ENCODE peak calls at places on chromosome 21, in six cellular contexts. B is HCT116, Z is mesenchymal stem cell, M is hepatocyte, U is PC-9, K is IMR-90. F is an unnamed sample.
A peak's percentile ranks its signal among the peaks of the same experiment; 100 is the strongest.

GRCh38 chr21:18369115-18369514 is 34.5 kb downstream of the TMPRSS15 start:
- DNase-seq in B (no peak), Z (peak; percentile 46), M (peak; percentile 34), U (no peak), K (no peak), F (peak; percentile 54)

GRCh38 chr21:16309250-16309971 is 579.6 kb downstream of the USP25 start:
- DNase-seq in U (no peak), M (no peak), B (no peak), K (no peak), Z (no peak), F (no peak)

GRCh38 chr21:34861302-34861701 is 187.8 kb downstream of the RUNX1 start:
- DNase-seq in U (no peak), Z (no peak), K (no peak), M (no peak), B (no peak), F (no peak)

GRCh38 chr21:17795084-17796036 is 23.8 kb downstream of the C21orf91 start:
- DNase-seq in B (no peak), Z (no peak), M (no peak), K (no peak), U (no peak), F (no peak)

GRCh38 chr21:37270576-37271365 is 3.6 kb upstream of the VPS26C start:
- DNase-seq in M (no peak), B (no peak), Z (no peak), U (no peak), K (no peak), F (no peak)

GRCh38 chr21:38334866-38335265 is 78.1 kb downstream of the KCNJ15 start:
- DNase-seq in Z (no peak), K (no peak), M (no peak), U (no peak), B (no peak), F (no peak)

GRCh38 chr21:38311765-38312164 is 55.0 kb downstream of the KCNJ15 start:
- DNase-seq in B (no peak), U (no peak), M (no peak), K (no peak), Z (no peak), F (no peak)

GRCh38 chr21:37136261-37136660 is 63.2 kb downstream of the TTC3 start:
- DNase-seq in K (no peak), B (no peak), Z (no peak), M (no peak), U (no peak), F (no peak)

GRCh38 chr21:14480601-14481000 is 65.5 kb downstream of the SAMSN1 start:
- DNase-seq in Z (no peak), M (no peak), U (no peak), K (no peak), B (no peak), F (no peak)

GRCh38 chr21:34933609-34934345 is 115.3 kb downstream of the RUNX1 start:
- DNase-seq in U (no peak), Z (no peak), B (no peak), K (no peak), M (no peak), F (no peak)

GRCh38 chr21:27132270-27132669 is 165.4 kb upstream of the ADAMTS5 start:
- DNase-seq in M (no peak), Z (peak; percentile 29), B (no peak), K (peak; percentile 67), U (no peak), F (no peak)

GRCh38 chr21:39750670-39751069 is 5.7 kb downstream of the IGSF5 start:
- DNase-seq in B (no peak), M (no peak), Z (no peak), U (no peak), K (no peak), F (no peak)

GRCh38 chr21:16420086-16420724 is 690.4 kb downstream of the USP25 start:
- DNase-seq in Z (peak; percentile 2), U (peak; percentile 31), M (peak; percentile 49), K (peak; percentile 18), B (no peak), F (no peak)

GRCh38 chr21:39602793-39603192 is 9.9 kb upstream of the B3GALT5 start:
- DNase-seq in Z (no peak), M (no peak), B (no peak), K (no peak), U (no peak), F (no peak)

GRCh38 chr21:38996355-38996754 is 186.9 kb downstream of the PSMG1 start:
- DNase-seq in M (no peak), B (no peak), K (no peak), U (no peak), Z (no peak), F (no peak)

GRCh38 chr21:37792046-37792445 is 124.2 kb downstream of the KCNJ6 start:
- DNase-seq in Z (peak; percentile 33), U (no peak), B (no peak), K (peak; percentile 52), M (no peak), F (no peak)

GRCh38 chr21:32240708-32241433 is 38.0 kb downstream of the MIS18A start:
- DNase-seq in U (no peak), B (no peak), K (peak; percentile 54), M (no peak), Z (no peak), F (no peak)

GRCh38 chr21:37563641-37564340 is 197.2 kb downstream of the DYRK1A start:
- DNase-seq in K (peak; percentile 92), Z (peak; percentile 94), M (no peak), B (peak; percentile 79), U (peak; percentile 89), F (peak; percentile 93)

GRCh38 chr21:16070207-16070651 is 340.4 kb downstream of the USP25 start:
- DNase-seq in B (no peak), Z (no peak), M (no peak), U (no peak), K (no peak), F (no peak)

GRCh38 chr21:36849461-36849860 is 117.0 kb downstream of the HLCS start:
- DNase-seq in K (no peak), Z (no peak), M (no peak), B (no peak), U (no peak), F (no peak)

GRCh38 chr21:20334585-20334984 is 663.6 kb upstream of the NCAM2 start:
- DNase-seq in U (no peak), Z (no peak), M (no peak), B (no peak), K (no peak), F (no peak)

GRCh38 chr21:24693779-24694178 is 913.5 kb downstream of the MRPL39 start:
- DNase-seq in Z (no peak), M (no peak), U (no peak), B (no peak), K (no peak), F (no peak)

GRCh38 chr21:35649186-35649585 is 411.1 kb downstream of the SETD4 start:
- DNase-seq in U (no peak), Z (peak; percentile 24), M (peak; percentile 8), K (peak; percentile 70), B (no peak), F (no peak)

GRCh38 chr21:17461014-17461413 is 51.8 kb upstream of the CXADR start:
- DNase-seq in U (no peak), K (peak; percentile 92), B (no peak), M (peak; percentile 36), Z (peak; percentile 86), F (no peak)

GRCh38 chr21:14736162-14736561 is 190.0 kb upstream of the SAMSN1 start:
- DNase-seq in B (no peak), K (no peak), U (no peak), Z (no peak), M (no peak), F (no peak)

GRCh38 chr21:42039911-42040351 is 29.8 kb upstream of the ZBTB21 start:
- DNase-seq in Z (peak; percentile 95), M (peak; percentile 76), B (no peak), U (no peak), K (peak; percentile 96), F (no peak)
- H3K4me3 ChIP-seq in Z (no peak overlapping the region), M (no peak overlapping the region), B (peak overlapping the region; percentile 1), U (no peak overlapping the region), K (no peak overlapping the region), F (no peak overlapping the region)

GRCh38 chr21:33539612-33540011 is 2.3 kb downstream of the GART start:
- DNase-seq in U (no peak), B (no peak), Z (no peak), K (peak; percentile 67), M (no peak), F (no peak)

GRCh38 chr21:33540711-33541104 is 1.2 kb downstream of the GART start:
- DNase-seq in Z (no peak), K (no peak), B (no peak), M (peak; percentile 24), U (no peak), F (no peak)

GRCh38 chr21:33542640-33543504 is at the start of gene SON:
- DNase-seq in M (peak; percentile 99), U (peak; percentile 95), B (peak; percentile 96), K (peak; percentile 98), Z (peak; percentile 99), F (peak; percentile 99)

GRCh38 chr21:33541756-33542639 is at the start of gene GART:
- DNase-seq in K (peak; percentile 65), Z (peak; percentile 88), B (peak; percentile 42), U (peak; percentile 76), M (peak; percentile 91), F (peak; percentile 95)

DNA sequence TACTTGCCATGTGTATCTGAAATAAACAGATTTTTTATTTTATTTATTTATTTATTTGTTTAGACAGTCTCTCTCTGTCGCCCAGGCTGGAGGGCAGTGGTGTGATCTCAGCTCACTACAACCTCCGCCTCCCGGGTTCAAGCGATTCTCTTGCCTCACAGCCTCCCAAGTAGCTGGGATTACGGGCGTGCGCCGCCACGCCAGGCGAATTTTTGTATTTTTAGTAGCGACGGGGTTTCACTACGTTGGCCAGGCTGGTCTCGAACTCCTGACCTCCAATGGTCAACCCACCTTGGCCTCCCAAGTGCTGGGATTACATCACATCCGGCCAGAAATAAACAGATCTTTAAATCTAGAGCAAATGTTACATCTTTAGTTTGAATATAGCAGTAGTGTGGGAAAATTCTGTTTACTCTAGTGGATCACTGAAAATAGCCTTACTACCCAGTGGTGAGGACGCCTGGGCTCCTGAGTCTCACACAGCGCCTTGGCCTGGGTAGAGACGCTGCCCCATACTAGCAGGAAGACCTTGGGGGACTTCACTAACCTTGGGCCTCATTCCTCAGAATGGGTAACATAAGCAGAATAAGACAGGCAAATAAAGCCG is 709 bp downstream of the GART start:
- DNase-seq in B (no peak), K (peak; percentile 39), U (peak; percentile 4), M (no peak), Z (peak; percentile 63), F (peak; percentile 67)
- H2AFZ ChIP-seq in B (no peak overlapping the region), K (peak overlapping the region; percentile 69), U (peak overlapping the region; percentile 79), M (peak overlapping the region; percentile 47), Z (no peak overlapping the region), F (no peak overlapping the region)

GRCh38 chr21:31103163-31103562 is 64.9 kb upstream of the KRTAP19-8 start:
- DNase-seq in U (no peak), Z (no peak), B (no peak), M (no peak), K (no peak), F (no peak)
- H3K4me3 ChIP-seq in U (no peak overlapping the region), Z (no peak overlapping the region), B (no peak overlapping the region), M (no peak overlapping the region), K (no peak overlapping the region), F (no peak overlapping the region)

DNA sequence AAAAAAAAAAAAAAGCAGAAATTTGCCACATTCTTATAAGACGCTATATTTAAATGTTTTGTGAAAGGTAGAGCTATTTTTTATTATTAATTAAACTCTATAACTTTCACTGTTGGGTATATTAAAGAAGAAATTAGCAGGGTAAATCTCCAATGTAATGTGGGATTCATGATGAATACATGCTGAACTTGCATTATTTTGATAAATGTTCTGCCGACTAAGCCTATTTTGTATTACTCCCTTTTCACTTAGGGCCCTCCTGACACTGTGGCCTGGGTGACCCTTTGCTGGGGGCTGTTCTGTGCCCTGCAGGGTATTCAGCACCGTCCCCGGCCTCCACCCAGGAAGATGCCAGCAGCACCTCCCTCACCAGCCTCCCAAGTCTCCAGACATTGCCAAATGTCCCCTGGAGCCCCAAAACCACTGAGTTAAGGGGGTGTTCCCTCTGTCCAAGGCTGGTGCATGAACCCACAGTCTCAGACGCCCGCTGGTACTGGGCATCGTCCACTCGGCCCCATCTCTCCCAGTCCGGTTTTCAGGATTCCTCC is 22.5 kb downstream of the RSPH1 start:
- DNase-seq in K (no peak), B (no peak), M (no peak), U (no peak), Z (no peak), F (no peak)
- H2AFZ ChIP-seq in K (no peak overlapping the region), B (peak overlapping the region; percentile 66), M (no peak overlapping the region), U (no peak overlapping the region), Z (no peak overlapping the region), F (no peak overlapping the region)